ENCODE peak calls at places on chromosomes 5 and 9, in nine cellular contexts. One of them, this sample, is unnamed.

GRCh38 chr9:107705521-107705920 is 216.0 kb upstream of the KLF4 start:
- DNase-seq in CD8-positive, alpha-beta memory T cell: no peak
- DNase-seq in tibial artery: no peak
- DNase-seq in transverse colon: no peak
- DNase-seq in MM.1S: no peak
- DNase-seq in thoracic aorta: no peak
- DNase-seq in aorta: no peak
- DNase-seq in mesenchymal stem cell: no peak
- DNase-seq in trophoblast cell: no peak
- DNase-seq in this sample: no peak

GRCh38 chr9:124470726-124471125 is 20.5 kb downstream of the ADGRD2 start:
- DNase-seq in CD8-positive, alpha-beta memory T cell: peak; percentile 12
- DNase-seq in tibial artery: no peak
- DNase-seq in transverse colon: no peak
- DNase-seq in MM.1S: no peak
- DNase-seq in thoracic aorta: no peak
- DNase-seq in aorta: no peak
- DNase-seq in mesenchymal stem cell: no peak
- DNase-seq in trophoblast cell: no peak
- DNase-seq in this sample: no peak

GRCh38 chr9:122126340-122127333 is 32.9 kb downstream of the NDUFA8 start:
- DNase-seq in CD8-positive, alpha-beta memory T cell: no peak
- DNase-seq in tibial artery: no peak
- DNase-seq in transverse colon: no peak
- DNase-seq in MM.1S: no peak
- DNase-seq in thoracic aorta: no peak
- DNase-seq in aorta: no peak
- DNase-seq in mesenchymal stem cell: peak; percentile 52
- DNase-seq in trophoblast cell: peak; percentile 30
- DNase-seq in this sample: no peak

GRCh38 chr9:90870646-90871326 is 69.2 kb downstream of the SYK start:
- DNase-seq in CD8-positive, alpha-beta memory T cell: no peak
- DNase-seq in tibial artery: no peak
- DNase-seq in transverse colon: peak; percentile 37
- DNase-seq in MM.1S: peak; percentile 51
- DNase-seq in thoracic aorta: no peak
- DNase-seq in aorta: no peak
- DNase-seq in mesenchymal stem cell: peak; percentile 54
- DNase-seq in trophoblast cell: peak; percentile 10
- DNase-seq in this sample: no peak

GRCh38 chr9:130765135-130766030 is 69.7 kb upstream of the ABL1 start:
- DNase-seq in CD8-positive, alpha-beta memory T cell: no peak
- DNase-seq in tibial artery: no peak
- DNase-seq in transverse colon: no peak
- DNase-seq in MM.1S: no peak
- DNase-seq in thoracic aorta: no peak
- DNase-seq in aorta: no peak
- DNase-seq in mesenchymal stem cell: no peak
- DNase-seq in trophoblast cell: no peak
- DNase-seq in this sample: no peak

GRCh38 chr9:69307446-69308216 is 17.4 kb upstream of the ENTREP1 start:
- DNase-seq in CD8-positive, alpha-beta memory T cell: no peak
- DNase-seq in tibial artery: no peak
- DNase-seq in transverse colon: no peak
- DNase-seq in MM.1S: no peak
- DNase-seq in thoracic aorta: no peak
- DNase-seq in aorta: no peak
- DNase-seq in mesenchymal stem cell: peak; percentile 57
- DNase-seq in trophoblast cell: peak; percentile 38
- DNase-seq in this sample: no peak

GRCh38 chr5:111585946-111586345 is 73.6 kb upstream of the STARD4 start:
- DNase-seq in CD8-positive, alpha-beta memory T cell: no peak
- DNase-seq in tibial artery: peak; percentile 22
- DNase-seq in transverse colon: no peak
- DNase-seq in MM.1S: no peak
- DNase-seq in thoracic aorta: no peak
- DNase-seq in aorta: no peak
- DNase-seq in mesenchymal stem cell: no peak
- DNase-seq in trophoblast cell: no peak
- DNase-seq in this sample: no peak

GRCh38 chr5:76601470-76601869 is 21.7 kb downstream of the F2RL2 start:
- DNase-seq in CD8-positive, alpha-beta memory T cell: no peak
- DNase-seq in tibial artery: no peak
- DNase-seq in transverse colon: no peak
- DNase-seq in MM.1S: peak; percentile 54
- DNase-seq in thoracic aorta: no peak
- DNase-seq in aorta: no peak
- DNase-seq in mesenchymal stem cell: peak; percentile 78
- DNase-seq in trophoblast cell: peak; percentile 21
- DNase-seq in this sample: peak; percentile 6

GRCh38 chr5:62066878-62067277 is 239.1 kb upstream of the KIF2A start:
- DNase-seq in CD8-positive, alpha-beta memory T cell: no peak
- DNase-seq in tibial artery: no peak
- DNase-seq in transverse colon: no peak
- DNase-seq in MM.1S: no peak
- DNase-seq in thoracic aorta: no peak
- DNase-seq in aorta: no peak
- DNase-seq in mesenchymal stem cell: no peak
- DNase-seq in trophoblast cell: no peak
- DNase-seq in this sample: no peak

GRCh38 chr5:65203746-65204145 is 278.0 kb downstream of the ADAMTS6 start:
- DNase-seq in CD8-positive, alpha-beta memory T cell: no peak
- DNase-seq in tibial artery: no peak
- DNase-seq in transverse colon: no peak
- DNase-seq in MM.1S: no peak
- DNase-seq in thoracic aorta: no peak
- DNase-seq in aorta: no peak
- DNase-seq in mesenchymal stem cell: peak; percentile 33
- DNase-seq in trophoblast cell: no peak
- DNase-seq in this sample: no peak

GRCh38 chr9:118170032-118170955 is 466.1 kb downstream of the TLR4 start:
- DNase-seq in CD8-positive, alpha-beta memory T cell: no peak
- DNase-seq in tibial artery: no peak
- DNase-seq in transverse colon: peak; percentile 15
- DNase-seq in MM.1S: peak; percentile 17
- DNase-seq in thoracic aorta: no peak
- DNase-seq in aorta: no peak
- DNase-seq in mesenchymal stem cell: peak; percentile 52
- DNase-seq in trophoblast cell: peak; percentile 16
- DNase-seq in this sample: peak; percentile 52

GRCh38 chr5:107253246-107253645 is 417.5 kb downstream of the EFNA5 start:
- DNase-seq in CD8-positive, alpha-beta memory T cell: no peak
- DNase-seq in tibial artery: no peak
- DNase-seq in transverse colon: no peak
- DNase-seq in MM.1S: no peak
- DNase-seq in thoracic aorta: no peak
- DNase-seq in aorta: no peak
- DNase-seq in mesenchymal stem cell: no peak
- DNase-seq in trophoblast cell: no peak
- DNase-seq in this sample: peak; percentile 77

GRCh38 chr5:44875661-44876250 is 67.0 kb downstream of the MRPS30 start:
- DNase-seq in CD8-positive, alpha-beta memory T cell: no peak
- DNase-seq in tibial artery: no peak
- DNase-seq in transverse colon: no peak
- DNase-seq in MM.1S: peak; percentile 85
- DNase-seq in thoracic aorta: no peak
- DNase-seq in aorta: no peak
- DNase-seq in mesenchymal stem cell: peak; percentile 62
- DNase-seq in trophoblast cell: no peak
- DNase-seq in this sample: peak; percentile 14

GRCh38 chr5:52504584-52505240 is 283.0 kb upstream of the ITGA1 start:
- DNase-seq in CD8-positive, alpha-beta memory T cell: no peak
- DNase-seq in tibial artery: no peak
- DNase-seq in transverse colon: no peak
- DNase-seq in MM.1S: peak; percentile 53
- DNase-seq in thoracic aorta: no peak
- DNase-seq in aorta: no peak
- DNase-seq in mesenchymal stem cell: no peak
- DNase-seq in trophoblast cell: no peak
- DNase-seq in this sample: no peak
- H3K4me3 ChIP-seq in CD8-positive, alpha-beta memory T cell: no peak overlapping the region
- H3K4me3 ChIP-seq in tibial artery: no peak overlapping the region
- H3K4me3 ChIP-seq in transverse colon: no peak overlapping the region
- H3K4me3 ChIP-seq in MM.1S: peak overlapping the region; percentile 7
- H3K4me3 ChIP-seq in thoracic aorta: no peak overlapping the region
- H3K4me3 ChIP-seq in aorta: no peak overlapping the region
- H3K4me3 ChIP-seq in mesenchymal stem cell: no peak overlapping the region
- H3K4me3 ChIP-seq in trophoblast cell: no peak overlapping the region
- H3K4me3 ChIP-seq in this sample: no peak overlapping the region

DNA sequence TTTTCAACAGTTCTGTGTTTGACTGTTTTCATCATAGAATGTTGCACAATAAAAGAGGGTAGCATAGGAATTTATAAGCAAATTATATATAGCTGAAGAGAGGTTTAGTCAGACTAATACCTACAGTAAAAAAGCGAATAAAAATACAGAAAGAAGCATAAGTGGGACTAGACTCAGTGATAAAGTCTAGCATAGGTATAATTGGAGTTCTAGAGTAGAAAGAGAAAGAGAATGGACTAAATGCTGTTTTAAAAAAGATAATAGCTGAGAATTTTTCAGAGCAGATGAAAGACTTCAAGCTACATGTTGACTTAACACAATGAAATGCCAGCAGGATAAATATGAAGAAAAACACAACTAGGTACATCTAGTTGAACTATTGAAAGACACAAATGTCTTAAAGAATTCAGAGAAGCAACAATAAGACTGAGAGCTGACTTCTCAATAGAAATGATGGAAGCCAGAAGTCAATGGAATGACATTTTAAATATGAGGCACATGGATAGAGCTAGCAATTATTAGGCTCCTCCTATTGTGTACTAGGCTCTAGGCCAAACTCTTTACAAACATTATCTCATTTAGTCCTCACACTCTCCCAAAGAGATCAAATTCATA is 573.9 kb downstream of the ZNF608 start:
- DNase-seq in CD8-positive, alpha-beta memory T cell: no peak
- DNase-seq in tibial artery: no peak
- DNase-seq in transverse colon: no peak
- DNase-seq in MM.1S: no peak
- DNase-seq in thoracic aorta: no peak
- DNase-seq in aorta: no peak
- DNase-seq in mesenchymal stem cell: no peak
- DNase-seq in trophoblast cell: no peak
- DNase-seq in this sample: no peak
- H3K9me3 ChIP-seq in CD8-positive, alpha-beta memory T cell: no peaks in the 10 kb centered on the region
- H3K9me3 ChIP-seq in tibial artery: no peaks in the 10 kb centered on the region
- H3K9me3 ChIP-seq in transverse colon: no peaks in the 10 kb centered on the region
- H3K9me3 ChIP-seq in MM.1S: no peaks in the 10 kb centered on the region
- H3K9me3 ChIP-seq in thoracic aorta: peaks cover 16% of the 10 kb centered on the region
- H3K9me3 ChIP-seq in aorta: peaks cover 3% of the 10 kb centered on the region
- H3K9me3 ChIP-seq in mesenchymal stem cell: peaks cover 39% of the 10 kb centered on the region
- H3K9me3 ChIP-seq in trophoblast cell: peaks cover 2% of the 10 kb centered on the region
- H3K9me3 ChIP-seq in this sample: peaks cover 19% of the 10 kb centered on the region

GRCh38 chr9:37342493-37342892 is 80.0 kb upstream of the GRHPR start:
- DNase-seq in CD8-positive, alpha-beta memory T cell: no peak
- DNase-seq in tibial artery: no peak
- DNase-seq in transverse colon: no peak
- DNase-seq in MM.1S: no peak
- DNase-seq in thoracic aorta: no peak
- DNase-seq in aorta: no peak
- DNase-seq in mesenchymal stem cell: no peak
- DNase-seq in trophoblast cell: no peak
- DNase-seq in this sample: no peak

GRCh38 chr9:37342895-37343294 is 79.6 kb upstream of the GRHPR start:
- DNase-seq in CD8-positive, alpha-beta memory T cell: no peak
- DNase-seq in tibial artery: no peak
- DNase-seq in transverse colon: no peak
- DNase-seq in MM.1S: no peak
- DNase-seq in thoracic aorta: no peak
- DNase-seq in aorta: no peak
- DNase-seq in mesenchymal stem cell: no peak
- DNase-seq in trophoblast cell: no peak
- DNase-seq in this sample: no peak

GRCh38 chr9:37340961-37341360 is 81.5 kb upstream of the GRHPR start:
- DNase-seq in CD8-positive, alpha-beta memory T cell: no peak
- DNase-seq in tibial artery: no peak
- DNase-seq in transverse colon: no peak
- DNase-seq in MM.1S: no peak
- DNase-seq in thoracic aorta: no peak
- DNase-seq in aorta: no peak
- DNase-seq in mesenchymal stem cell: no peak
- DNase-seq in trophoblast cell: no peak
- DNase-seq in this sample: no peak

GRCh38 chr9:37339945-37340344 is 82.6 kb upstream of the GRHPR start:
- DNase-seq in CD8-positive, alpha-beta memory T cell: no peak
- DNase-seq in tibial artery: no peak
- DNase-seq in transverse colon: no peak
- DNase-seq in MM.1S: no peak
- DNase-seq in thoracic aorta: no peak
- DNase-seq in aorta: no peak
- DNase-seq in mesenchymal stem cell: no peak
- DNase-seq in trophoblast cell: no peak
- DNase-seq in this sample: no peak

GRCh38 chr9:37341704-37342103 is 80.8 kb upstream of the GRHPR start:
- DNase-seq in CD8-positive, alpha-beta memory T cell: no peak
- DNase-seq in tibial artery: no peak
- DNase-seq in transverse colon: no peak
- DNase-seq in MM.1S: no peak
- DNase-seq in thoracic aorta: no peak
- DNase-seq in aorta: no peak
- DNase-seq in mesenchymal stem cell: no peak
- DNase-seq in trophoblast cell: no peak
- DNase-seq in this sample: no peak
- H3K36me3 ChIP-seq in CD8-positive, alpha-beta memory T cell: no peaks in the 10 kb centered on the region
- H3K36me3 ChIP-seq in tibial artery: no peaks in the 10 kb centered on the region
- H3K36me3 ChIP-seq in transverse colon: no peaks in the 10 kb centered on the region
- H3K36me3 ChIP-seq in MM.1S: no peaks in the 10 kb centered on the region
- H3K36me3 ChIP-seq in thoracic aorta: no peaks in the 10 kb centered on the region
- H3K36me3 ChIP-seq in aorta: no peaks in the 10 kb centered on the region
- H3K36me3 ChIP-seq in mesenchymal stem cell: no peaks in the 10 kb centered on the region
- H3K36me3 ChIP-seq in trophoblast cell: no peaks in the 10 kb centered on the region
- H3K36me3 ChIP-seq in this sample: no peaks in the 10 kb centered on the region

GRCh38 chr9:95048225-95049087 is 269.1 kb downstream of the FANCC start:
- DNase-seq in CD8-positive, alpha-beta memory T cell: peak; percentile 60
- DNase-seq in tibial artery: peak; percentile 53
- DNase-seq in transverse colon: peak; percentile 82
- DNase-seq in MM.1S: peak; percentile 65
- DNase-seq in thoracic aorta: no peak
- DNase-seq in aorta: peak; percentile 84
- DNase-seq in mesenchymal stem cell: peak; percentile 68
- DNase-seq in trophoblast cell: peak; percentile 50
- DNase-seq in this sample: peak; percentile 76

GRCh38 chr9:95043826-95044225 is 273.7 kb downstream of the FANCC start:
- DNase-seq in CD8-positive, alpha-beta memory T cell: no peak
- DNase-seq in tibial artery: no peak
- DNase-seq in transverse colon: no peak
- DNase-seq in MM.1S: no peak
- DNase-seq in thoracic aorta: no peak
- DNase-seq in aorta: no peak
- DNase-seq in mesenchymal stem cell: no peak
- DNase-seq in trophoblast cell: no peak
- DNase-seq in this sample: no peak

GRCh38 chr9:95044731-95045508 is 272.6 kb downstream of the FANCC start:
- DNase-seq in CD8-positive, alpha-beta memory T cell: no peak
- DNase-seq in tibial artery: no peak
- DNase-seq in transverse colon: peak; percentile 38
- DNase-seq in MM.1S: no peak
- DNase-seq in thoracic aorta: no peak
- DNase-seq in aorta: peak; percentile 80
- DNase-seq in mesenchymal stem cell: peak; percentile 62
- DNase-seq in trophoblast cell: peak; percentile 92
- DNase-seq in this sample: no peak

GRCh38 chr9:95047452-95048224 is 269.9 kb downstream of the FANCC start:
- DNase-seq in CD8-positive, alpha-beta memory T cell: no peak
- DNase-seq in tibial artery: no peak
- DNase-seq in transverse colon: no peak
- DNase-seq in MM.1S: no peak
- DNase-seq in thoracic aorta: no peak
- DNase-seq in aorta: no peak
- DNase-seq in mesenchymal stem cell: no peak
- DNase-seq in trophoblast cell: no peak
- DNase-seq in this sample: no peak

GRCh38 chr9:95045751-95046150 is 271.8 kb downstream of the FANCC start:
- DNase-seq in CD8-positive, alpha-beta memory T cell: no peak
- DNase-seq in tibial artery: no peak
- DNase-seq in transverse colon: no peak
- DNase-seq in MM.1S: no peak
- DNase-seq in thoracic aorta: no peak
- DNase-seq in aorta: no peak
- DNase-seq in mesenchymal stem cell: no peak
- DNase-seq in trophoblast cell: peak; percentile 82
- DNase-seq in this sample: no peak
- H3K4me3 ChIP-seq in CD8-positive, alpha-beta memory T cell: no peak overlapping the region
- H3K4me3 ChIP-seq in tibial artery: no peak overlapping the region
- H3K4me3 ChIP-seq in transverse colon: no peak overlapping the region
- H3K4me3 ChIP-seq in MM.1S: no peak overlapping the region
- H3K4me3 ChIP-seq in thoracic aorta: peak overlapping the region; percentile 58
- H3K4me3 ChIP-seq in aorta: peak overlapping the region; percentile 34
- H3K4me3 ChIP-seq in mesenchymal stem cell: no peak overlapping the region
- H3K4me3 ChIP-seq in trophoblast cell: no peak overlapping the region
- H3K4me3 ChIP-seq in this sample: no peak overlapping the region